ENCODE peak calls at places on chromosomes 4 and X, in ten cellular contexts. N is transverse colon; H is activated T-cell treated with anti-CD3 and anti-CD28 coated beads, Interleukin-2, amount 50 U/mL, for 48 hours; Q is hypothalamus; U is left colon; T is epithelial cell of esophagus; I is stimulated activated CD8-positive, alpha-beta memory T cell treated with anti-CD3 and anti-CD28 coated beads, Interleukin-4, amount 100 ng/mL, for 48 hours; A is EL; B is stimulated activated CD4-positive, alpha-beta T cell treated with anti-CD3 and anti-CD28 coated beads, Interleukin-15, amount 100 ng/mL, for 1 hour; R is RCC 7860. O is an unnamed sample.

GRCh38 chrX:63855896-63856295 is 70.9 kb upstream of the ARHGEF9 start:
- DNase-seq in N (no peak), R (no peak), A (peak), B (no peak), H (no peak), U (no peak), T (peak), Q (no peak), I (no peak), O (no peak)

GRCh38 chr4:38531126-38531737 is 132.8 kb upstream of the KLF3 start:
- DNase-seq in H (no peak), N (no peak), T (no peak), R (no peak), Q (no peak), A (peak), U (no peak), B (no peak), I (no peak), O (no peak)

GRCh38 chr4:38177035-38177791 is 217.0 kb downstream of the PTTG2 start:
- DNase-seq in A (no peak), T (peak), U (peak), R (no peak), I (peak), N (peak), H (peak), B (no peak), Q (no peak), O (peak)

GRCh38 chrX:2463973-2464676 is 36.7 kb downstream of the DHRSX start:
- DNase-seq in R (peak), Q (no peak), T (no peak), A (no peak), B (no peak), N (no peak), H (no peak), U (no peak), I (no peak), O (no peak)

GRCh38 chrX:129530410-129530809 is 7.1 kb upstream of the SMARCA1 start:
- DNase-seq in B (no peak), I (no peak), Q (no peak), N (no peak), T (no peak), R (no peak), U (no peak), A (no peak), H (no peak), O (no peak)

GRCh38 chr4:33184684-33185083 is 2464.5 kb downstream of the PCDH7 start:
- DNase-seq in H (no peak), A (no peak), I (no peak), R (no peak), B (no peak), T (no peak), U (no peak), Q (no peak), N (no peak), O (no peak)

GRCh38 chrX:28847423-28847822 is 260.2 kb downstream of the IL1RAPL1 start:
- DNase-seq in R (no peak), T (peak), U (no peak), H (no peak), A (peak), N (no peak), B (no peak), I (no peak), Q (peak), O (no peak)

GRCh38 chr4:73816814-73817213 is 19.7 kb upstream of the CXCL6 start:
- DNase-seq in I (no peak), N (no peak), T (peak), B (no peak), A (peak), H (no peak), Q (no peak), R (peak), U (no peak), O (no peak)

GRCh38 chr4:141140271-141141205 is 7.3 kb upstream of the RNF150 start:
- DNase-seq in B (no peak), I (no peak), H (no peak), U (no peak), A (no peak), Q (no peak), N (no peak), R (no peak), T (no peak), O (no peak)

GRCh38 chr4:121164291-121164690 is at the start of gene TNIP3:
- DNase-seq in I (no peak), A (peak), Q (no peak), B (no peak), U (peak), R (peak), H (no peak), T (peak), N (peak), O (no peak)

GRCh38 chr4:122083356-122083755 is 68.8 kb upstream of the BLTP1 start:
- DNase-seq in Q (no peak), A (no peak), U (no peak), T (no peak), R (no peak), N (no peak), I (no peak), H (no peak), B (no peak), O (no peak)

GRCh38 chr4:55791666-55792065 is 27.9 kb upstream of the EXOC1L start:
- DNase-seq in R (no peak), B (no peak), Q (no peak), I (no peak), T (peak), H (no peak), N (no peak), A (peak), U (no peak), O (no peak)

GRCh38 chrX:38347136-38347535 is 5.3 kb upstream of the OTC start:
- DNase-seq in R (peak), N (no peak), B (no peak), U (no peak), A (peak), H (no peak), I (no peak), Q (no peak), T (peak), O (no peak)

GRCh38 chrX:43474321-43474720 is 181.8 kb upstream of the MAOA start:
- DNase-seq in I (no peak), N (no peak), A (no peak), H (no peak), U (no peak), R (peak), B (no peak), T (peak), Q (no peak), O (no peak)

GRCh38 chr4:141802324-141802723 is 165.9 kb downstream of the IL15 start:
- DNase-seq in B (no peak), U (no peak), T (peak), H (no peak), R (peak), A (peak), N (no peak), I (no peak), Q (no peak), O (no peak)

GRCh38 chr4:122450847-122451246 is 5.7 kb downstream of the IL2 start:
- DNase-seq in H (peak), U (no peak), Q (no peak), N (no peak), A (peak), I (peak), B (peak), R (no peak), T (peak), O (peak)

GRCh38 chr4:112916868-112917267 is 132.6 kb upstream of the ANK2 start:
- DNase-seq in T (peak), A (peak), U (no peak), I (no peak), Q (no peak), R (no peak), N (no peak), H (no peak), B (no peak), O (no peak)

GRCh38 chr4:147960971-147961370 is 229.1 kb downstream of the ARHGAP10 start:
- DNase-seq in H (no peak), U (no peak), I (no peak), B (no peak), Q (no peak), A (no peak), T (no peak), N (no peak), R (no peak), O (no peak)

GRCh38 chr4:123676550-123677229 is 280.1 kb downstream of the SPRY1 start:
- DNase-seq in B (no peak), R (no peak), I (no peak), U (no peak), Q (no peak), A (no peak), H (no peak), N (no peak), T (peak), O (no peak)

O was measured in activated CD8-positive, alpha-beta memory T cell treated with anti-CD3 and anti-CD28 coated beads, Interleukin-2, amount 10 ng/mL, durations not matched to agents 7 days and 5 days.